ENCODE peak calls at places on chromosomes 7 and 10, in five cellular contexts. X is stimulated activated CD4-positive, alpha-beta T cell treated with anti-CD3 and anti-CD28 coated beads, Interleukin-4, amount 100 ng/mL, for 48 hours; H is pancreas; J is left kidney; R is suprapubic skin. G is an unnamed sample.

GRCh38 chr10:101485681-101486554 is 102.1 kb downstream of the POLL start:
- DNase-seq in X (no peak), H (no peak), J (peak), R (no peak), G (peak)

GRCh38 chr10:121886997-121887622 is 40.7 kb downstream of the ATE1 start:
- DNase-seq in X (peak), H (no peak), J (peak), R (no peak), G (peak)

GRCh38 chr7:108561047-108561619 is 8.4 kb downstream of the THAP5 start:
- DNase-seq in X (no peak), H (no peak), J (no peak), R (no peak), G (no peak)

GRCh38 chr7:475951-476441 is 43.6 kb downstream of the PDGFA start:
- DNase-seq in X (no peak), H (peak), J (no peak), R (peak), G (no peak)

GRCh38 chr10:73768881-73769280 is 13.0 kb upstream of the CHCHD1 start:
- DNase-seq in X (peak), H (no peak), J (peak), R (no peak), G (no peak)

GRCh38 chr7:24604640-24605039 is 31.4 kb downstream of the PALS2 start:
- DNase-seq in X (no peak), H (no peak), J (no peak), R (no peak), G (no peak)

GRCh38 chr7:9937944-9938631 is 1035.6 kb upstream of the PHF14 start:
- DNase-seq in X (no peak), H (no peak), J (no peak), R (no peak), G (no peak)

GRCh38 chr7:131745645-131746248 is 189.3 kb upstream of the PODXL start:
- DNase-seq in X (peak), H (no peak), J (peak), R (no peak), G (no peak)

GRCh38 chr7:46685051-46685450 is 764.0 kb upstream of the IGFBP3 start:
- DNase-seq in X (no peak), H (no peak), J (no peak), R (no peak), G (peak)

GRCh38 chr7:100971111-100972001 is 2.0 kb downstream of the MUC12 start:
- DNase-seq in X (no peak), H (no peak), J (no peak), R (no peak), G (no peak)

GRCh38 chr10:25226775-25227682 is 52.2 kb downstream of the GPR158 start:
- DNase-seq in X (no peak), H (no peak), J (peak), R (no peak), G (peak)

GRCh38 chr7:115707236-115707635 is 323.3 kb downstream of the TFEC start:
- DNase-seq in X (no peak), H (no peak), J (peak), R (no peak), G (no peak)

GRCh38 chr10:45640049-45640448 is 32.5 kb downstream of the ZFAND4 start:
- DNase-seq in X (no peak), H (no peak), J (no peak), R (no peak), G (no peak)

GRCh38 chr10:115001506-115002381 is 63.7 kb downstream of the TRUB1 start:
- DNase-seq in X (no peak), H (no peak), J (peak), R (no peak), G (no peak)

GRCh38 chr10:16770141-16770540 is 47.1 kb downstream of the RSU1 start:
- DNase-seq in X (no peak), H (no peak), J (no peak), R (no peak), G (no peak)

GRCh38 chr7:39678935-39679690 is 55.7 kb downstream of the RALA start:
- DNase-seq in X (no peak), H (no peak), J (no peak), R (no peak), G (no peak)

GRCh38 chr7:53315986-53316385 is 280.6 kb downstream of the POM121L12 start:
- DNase-seq in X (no peak), H (no peak), J (peak), R (no peak), G (no peak)

GRCh38 chr7:20786421-20786778 is 286 bp downstream of the SP8 start:
- DNase-seq in X (no peak), H (no peak), J (peak), R (no peak), G (no peak)

GRCh38 chr10:43206391-43207235 is 60.3 kb downstream of the RASGEF1A start:
- DNase-seq in X (no peak), H (peak), J (no peak), R (peak), G (peak)

GRCh38 chr7:100572281-100572948 is 1.3 kb downstream of the SAP25 start:
- DNase-seq in X (no peak), H (peak), J (peak), R (no peak), G (no peak)

GRCh38 chr10:114151486-114151885 is 22.5 kb downstream of the CCDC186 start:
- DNase-seq in X (no peak), H (no peak), J (no peak), R (no peak), G (no peak)

GRCh38 chr7:75608451-75609122 is 116.5 kb downstream of the SPDYE5 start:
- DNase-seq in X (no peak), H (no peak), J (no peak), R (no peak), G (no peak)

GRCh38 chr10:47336387-47337134 is 11.6 kb upstream of the RBP3 start:
- DNase-seq in X (no peak), H (no peak), J (no peak), R (peak), G (no peak)

G was measured in left lobe of liver.